ENCODE peak calls at places on chromosomes 4 and X, in eight cellular contexts. One of them, this sample, is unnamed.

GRCh38 chr4:42302348-42302747 is 94.9 kb upstream of the SHISA3 start:
- ATAC-seq in K562: peak
- ATAC-seq in HCT116: peak
- ATAC-seq in Panc1: no peak
- ATAC-seq in GM23338: peak
- ATAC-seq in HepG2: peak
- ATAC-seq in upper lobe of left lung: no peak
- ATAC-seq in GM12878: peak
- ATAC-seq in this sample: no peak

GRCh38 chr4:8410641-8411271 is 29.8 kb downstream of the ACOX3 start:
- ATAC-seq in K562: peak
- ATAC-seq in HCT116: peak
- ATAC-seq in Panc1: peak
- ATAC-seq in GM23338: peak
- ATAC-seq in HepG2: peak
- ATAC-seq in upper lobe of left lung: peak
- ATAC-seq in GM12878: peak
- ATAC-seq in this sample: peak

GRCh38 chrX:1316527-1316926 is 20.1 kb upstream of the IL3RA start:
- ATAC-seq in K562: no peak
- ATAC-seq in HCT116: no peak
- ATAC-seq in Panc1: no peak
- ATAC-seq in GM23338: no peak
- ATAC-seq in HepG2: no peak
- ATAC-seq in upper lobe of left lung: peak
- ATAC-seq in GM12878: no peak
- ATAC-seq in this sample: peak

GRCh38 chr4:14233126-14233525 is 605.6 kb upstream of the BOD1L1 start:
- ATAC-seq in K562: no peak
- ATAC-seq in HCT116: no peak
- ATAC-seq in Panc1: no peak
- ATAC-seq in GM23338: no peak
- ATAC-seq in HepG2: no peak
- ATAC-seq in upper lobe of left lung: no peak
- ATAC-seq in GM12878: no peak
- ATAC-seq in this sample: no peak

GRCh38 chrX:40671126-40671525 is 23.8 kb upstream of the CXorf38 start:
- ATAC-seq in K562: no peak
- ATAC-seq in HCT116: no peak
- ATAC-seq in Panc1: no peak
- ATAC-seq in GM23338: no peak
- ATAC-seq in HepG2: no peak
- ATAC-seq in upper lobe of left lung: no peak
- ATAC-seq in GM12878: no peak
- ATAC-seq in this sample: no peak

GRCh38 chr4:15690020-15690809 is 8.6 kb downstream of the FAM200B start:
- ATAC-seq in K562: peak
- ATAC-seq in HCT116: peak
- ATAC-seq in Panc1: peak
- ATAC-seq in GM23338: peak
- ATAC-seq in HepG2: peak
- ATAC-seq in upper lobe of left lung: peak
- ATAC-seq in GM12878: no peak
- ATAC-seq in this sample: peak

GRCh38 chr4:187618701-187619278 is 376.8 kb upstream of the ZFP42 start:
- ATAC-seq in K562: no peak
- ATAC-seq in HCT116: no peak
- ATAC-seq in Panc1: no peak
- ATAC-seq in GM23338: no peak
- ATAC-seq in HepG2: no peak
- ATAC-seq in upper lobe of left lung: no peak
- ATAC-seq in GM12878: no peak
- ATAC-seq in this sample: no peak

GRCh38 chr4:82678046-82678445 is 116.3 kb upstream of the TMEM150C start:
- ATAC-seq in K562: no peak
- ATAC-seq in HCT116: no peak
- ATAC-seq in Panc1: no peak
- ATAC-seq in GM23338: no peak
- ATAC-seq in HepG2: no peak
- ATAC-seq in upper lobe of left lung: no peak
- ATAC-seq in GM12878: no peak
- ATAC-seq in this sample: no peak

GRCh38 chrX:108019382-108019857 is 25.4 kb upstream of the VSIG1 start:
- ATAC-seq in K562: no peak
- ATAC-seq in HCT116: no peak
- ATAC-seq in Panc1: no peak
- ATAC-seq in GM23338: no peak
- ATAC-seq in HepG2: no peak
- ATAC-seq in upper lobe of left lung: no peak
- ATAC-seq in GM12878: no peak
- ATAC-seq in this sample: no peak

GRCh38 chrX:106437407-106437806 is 174.4 kb upstream of the RADX start:
- ATAC-seq in K562: no peak
- ATAC-seq in HCT116: no peak
- ATAC-seq in Panc1: no peak
- ATAC-seq in GM23338: no peak
- ATAC-seq in HepG2: no peak
- ATAC-seq in upper lobe of left lung: no peak
- ATAC-seq in GM12878: no peak
- ATAC-seq in this sample: no peak

GRCh38 chrX:19342331-19342906 is 1.3 kb upstream of the PDHA1 start:
- ATAC-seq in K562: no peak
- ATAC-seq in HCT116: no peak
- ATAC-seq in Panc1: no peak
- ATAC-seq in GM23338: no peak
- ATAC-seq in HepG2: no peak
- ATAC-seq in upper lobe of left lung: no peak
- ATAC-seq in GM12878: no peak
- ATAC-seq in this sample: no peak

GRCh38 chr4:27916432-27917184 is 1056.0 kb downstream of the STIM2 start:
- ATAC-seq in K562: no peak
- ATAC-seq in HCT116: no peak
- ATAC-seq in Panc1: no peak
- ATAC-seq in GM23338: no peak
- ATAC-seq in HepG2: no peak
- ATAC-seq in upper lobe of left lung: no peak
- ATAC-seq in GM12878: no peak
- ATAC-seq in this sample: no peak

GRCh38 chr4:176319704-176320339 is at the start of gene SPCS3:
- ATAC-seq in K562: peak
- ATAC-seq in HCT116: peak
- ATAC-seq in Panc1: peak
- ATAC-seq in GM23338: peak
- ATAC-seq in HepG2: peak
- ATAC-seq in upper lobe of left lung: peak
- ATAC-seq in GM12878: peak
- ATAC-seq in this sample: peak
- TF ChIP-seq POLR2AphosphoS5 in K562: peak
- TF ChIP-seq POLR2AphosphoS5 in HCT116: peak
- TF ChIP-seq POLR2AphosphoS5 in Panc1: peak
- TF ChIP-seq POLR2AphosphoS5 in GM23338: peak
- TF ChIP-seq POLR2AphosphoS5 in HepG2: peak
- TF ChIP-seq POLR2AphosphoS5 in upper lobe of left lung: peak
- TF ChIP-seq POLR2AphosphoS5 in GM12878: peak
- TF ChIP-seq POLR2AphosphoS5 in this sample: peak

GRCh38 chrX:46912673-46913491 is 661 bp downstream of the JADE3 start:
- ATAC-seq in K562: peak
- ATAC-seq in HCT116: peak
- ATAC-seq in Panc1: peak
- ATAC-seq in GM23338: peak
- ATAC-seq in HepG2: peak
- ATAC-seq in upper lobe of left lung: peak
- ATAC-seq in GM12878: peak
- ATAC-seq in this sample: peak

GRCh38 chrX:46913710-46914109 is 1.5 kb downstream of the JADE3 start:
- ATAC-seq in K562: no peak
- ATAC-seq in HCT116: no peak
- ATAC-seq in Panc1: no peak
- ATAC-seq in GM23338: no peak
- ATAC-seq in HepG2: peak
- ATAC-seq in upper lobe of left lung: no peak
- ATAC-seq in GM12878: no peak
- ATAC-seq in this sample: no peak

GRCh38 chrX:46916273-46916672 is 4.1 kb downstream of the JADE3 start:
- ATAC-seq in K562: no peak
- ATAC-seq in HCT116: no peak
- ATAC-seq in Panc1: no peak
- ATAC-seq in GM23338: no peak
- ATAC-seq in HepG2: peak
- ATAC-seq in upper lobe of left lung: no peak
- ATAC-seq in GM12878: no peak
- ATAC-seq in this sample: no peak

GRCh38 chrX:46910415-46910814 is 1.8 kb upstream of the JADE3 start:
- ATAC-seq in K562: no peak
- ATAC-seq in HCT116: no peak
- ATAC-seq in Panc1: no peak
- ATAC-seq in GM23338: no peak
- ATAC-seq in HepG2: no peak
- ATAC-seq in upper lobe of left lung: no peak
- ATAC-seq in GM12878: no peak
- ATAC-seq in this sample: no peak

DNA sequence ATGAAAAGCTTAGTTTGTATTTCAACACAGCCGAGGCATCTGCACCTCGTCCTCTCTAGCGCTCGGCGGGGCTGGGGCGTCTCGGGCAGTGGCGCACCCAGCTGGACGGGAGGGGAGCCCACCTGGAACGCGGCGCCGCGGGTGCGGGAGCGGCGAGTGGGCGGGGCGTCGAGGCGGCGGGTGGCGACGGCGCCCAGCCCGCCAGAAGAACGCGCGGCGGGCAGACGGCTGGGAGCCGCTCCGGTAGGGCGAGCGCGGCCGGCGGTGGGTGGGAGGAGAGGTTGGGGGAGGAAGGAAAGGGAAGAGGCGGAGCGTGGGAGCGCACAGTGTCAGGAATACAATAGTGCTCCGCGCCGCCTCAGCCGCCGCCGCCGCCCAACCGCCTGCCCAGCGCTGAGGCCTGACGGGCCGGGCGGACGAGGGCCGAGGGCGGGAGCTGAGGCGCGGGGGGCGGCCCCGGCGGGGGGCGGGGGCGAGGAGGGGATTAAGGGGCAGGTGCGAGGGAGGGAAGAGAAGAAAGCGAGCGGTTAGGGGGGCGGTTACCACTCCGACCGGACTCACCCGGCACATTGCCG is at the start of gene JADE3:
- ATAC-seq in K562: peak
- ATAC-seq in HCT116: peak
- ATAC-seq in Panc1: peak
- ATAC-seq in GM23338: peak
- ATAC-seq in HepG2: peak
- ATAC-seq in upper lobe of left lung: peak
- ATAC-seq in GM12878: peak
- ATAC-seq in this sample: peak
- TF ChIP-seq POLR2AphosphoS5 in K562: no peak
- TF ChIP-seq POLR2AphosphoS5 in HCT116: no peak
- TF ChIP-seq POLR2AphosphoS5 in Panc1: no peak
- TF ChIP-seq POLR2AphosphoS5 in GM23338: peak
- TF ChIP-seq POLR2AphosphoS5 in HepG2: no peak
- TF ChIP-seq POLR2AphosphoS5 in upper lobe of left lung: no peak
- TF ChIP-seq POLR2AphosphoS5 in GM12878: no peak
- TF ChIP-seq POLR2AphosphoS5 in this sample: no peak

DNA sequence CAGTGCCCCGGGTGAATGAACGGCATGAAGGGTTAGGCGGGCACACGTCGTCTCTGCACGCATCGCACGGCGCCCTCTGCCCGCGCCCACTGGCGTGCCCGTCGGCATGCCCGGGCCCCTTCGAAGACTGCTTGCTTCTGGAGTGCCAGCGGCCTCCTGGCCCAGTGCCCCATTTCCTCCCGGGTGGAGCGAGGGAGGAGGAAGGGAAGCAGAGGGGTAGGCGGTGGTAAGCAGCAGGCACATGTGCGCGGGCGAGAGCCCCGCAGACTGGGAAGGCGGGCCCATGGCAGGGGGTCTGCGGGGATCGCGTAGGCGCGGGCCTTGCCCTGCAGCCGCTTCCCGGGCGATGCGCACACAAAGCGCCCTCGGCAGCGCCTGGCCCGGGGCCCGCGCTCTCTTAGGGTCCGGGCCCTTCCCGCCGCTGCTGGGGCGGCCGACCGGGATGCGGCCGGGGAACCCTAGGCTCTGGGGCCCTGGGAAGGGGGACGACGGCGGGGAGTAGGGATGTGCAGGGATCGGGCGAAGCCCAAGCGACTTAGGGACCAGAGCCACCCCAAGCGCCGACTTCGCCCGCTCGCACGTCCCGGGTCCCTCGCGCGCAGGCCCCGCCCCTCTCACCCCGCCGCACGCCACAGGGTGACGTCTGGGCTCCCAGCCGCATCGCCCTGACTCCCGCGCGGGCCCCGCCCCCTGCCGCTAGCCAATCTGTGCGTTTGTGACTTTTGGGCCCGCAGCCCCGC is 866 bp upstream of the EMD start:
- ATAC-seq in K562: peak
- ATAC-seq in HCT116: peak
- ATAC-seq in Panc1: peak
- ATAC-seq in GM23338: peak
- ATAC-seq in HepG2: peak
- ATAC-seq in upper lobe of left lung: peak
- ATAC-seq in GM12878: peak
- ATAC-seq in this sample: no peak
- TF ChIP-seq POLR2AphosphoS5 in K562: no peak
- TF ChIP-seq POLR2AphosphoS5 in HCT116: peak
- TF ChIP-seq POLR2AphosphoS5 in Panc1: peak
- TF ChIP-seq POLR2AphosphoS5 in GM23338: peak
- TF ChIP-seq POLR2AphosphoS5 in HepG2: peak
- TF ChIP-seq POLR2AphosphoS5 in upper lobe of left lung: peak
- TF ChIP-seq POLR2AphosphoS5 in GM12878: no peak
- TF ChIP-seq POLR2AphosphoS5 in this sample: peak

GRCh38 chr4:152352645-152353116 is 183.2 kb downstream of the FBXW7 start:
- ATAC-seq in K562: peak
- ATAC-seq in HCT116: peak
- ATAC-seq in Panc1: peak
- ATAC-seq in GM23338: peak
- ATAC-seq in HepG2: peak
- ATAC-seq in upper lobe of left lung: peak
- ATAC-seq in GM12878: peak
- ATAC-seq in this sample: peak
- TF ChIP-seq POLR2AphosphoS5 in K562: no peak
- TF ChIP-seq POLR2AphosphoS5 in HCT116: no peak
- TF ChIP-seq POLR2AphosphoS5 in Panc1: no peak
- TF ChIP-seq POLR2AphosphoS5 in GM23338: no peak
- TF ChIP-seq POLR2AphosphoS5 in HepG2: no peak
- TF ChIP-seq POLR2AphosphoS5 in upper lobe of left lung: no peak
- TF ChIP-seq POLR2AphosphoS5 in GM12878: no peak
- TF ChIP-seq POLR2AphosphoS5 in this sample: peak

GRCh38 chr4:40301592-40301991 is 33.5 kb upstream of the CHRNA9 start:
- ATAC-seq in K562: peak
- ATAC-seq in HCT116: no peak
- ATAC-seq in Panc1: no peak
- ATAC-seq in GM23338: no peak
- ATAC-seq in HepG2: no peak
- ATAC-seq in upper lobe of left lung: no peak
- ATAC-seq in GM12878: peak
- ATAC-seq in this sample: no peak
- TF ChIP-seq POLR2AphosphoS5 in K562: no peak
- TF ChIP-seq POLR2AphosphoS5 in HCT116: no peak
- TF ChIP-seq POLR2AphosphoS5 in Panc1: no peak
- TF ChIP-seq POLR2AphosphoS5 in GM23338: no peak
- TF ChIP-seq POLR2AphosphoS5 in HepG2: no peak
- TF ChIP-seq POLR2AphosphoS5 in upper lobe of left lung: no peak
- TF ChIP-seq POLR2AphosphoS5 in GM12878: peak
- TF ChIP-seq POLR2AphosphoS5 in this sample: no peak

This sample was measured in gastroesophageal sphincter.